ENCODE peak calls at places on chromosomes 16 and 17, in nine cellular contexts. H, T, D, Y, M, L, G, A and S are unnamed samples.

GRCh38 chr16:745739-746138 is 4.9 kb upstream of the CIAO3 start:
- DNase-seq in H (no peak), T (peak), D (peak), Y (no peak), M (no peak), L (no peak), G (no peak), A (no peak), S (no peak)

GRCh38 chr17:40343126-40344119 is 21.1 kb downstream of the GJD3 start:
- DNase-seq in H (no peak), T (no peak), D (peak), Y (no peak), M (no peak), L (no peak), G (no peak), A (no peak), S (no peak)

GRCh38 chr16:29810699-29811169 is 1.3 kb upstream of the PRRT2 start:
- DNase-seq in H (no peak), T (no peak), D (peak), Y (no peak), M (no peak), L (no peak), G (no peak), A (no peak), S (no peak)

GRCh38 chr16:67158637-67159600 is 790 bp downstream of the TRADD start:
- DNase-seq in H (peak), T (no peak), D (peak), Y (no peak), M (peak), L (peak), G (no peak), A (peak), S (no peak)

GRCh38 chr16:51402785-51403184 is 251.7 kb upstream of the SALL1 start:
- DNase-seq in H (no peak), T (no peak), D (no peak), Y (peak), M (no peak), L (no peak), G (no peak), A (no peak), S (no peak)

GRCh38 chr17:57210224-57210553 is 46.1 kb upstream of the MSI2 start:
- DNase-seq in H (no peak), T (no peak), D (no peak), Y (no peak), M (no peak), L (peak), G (no peak), A (no peak), S (no peak)

GRCh38 chr17:66580178-66580577 is 254.7 kb upstream of the CACNG5 start:
- DNase-seq in H (no peak), T (no peak), D (peak), Y (peak), M (no peak), L (no peak), G (no peak), A (no peak), S (no peak)

GRCh38 chr17:31327534-31328526 is 6.4 kb upstream of the EVI2A start:
- DNase-seq in H (no peak), T (no peak), D (no peak), Y (peak), M (no peak), L (peak), G (no peak), A (no peak), S (no peak)

GRCh38 chr17:43940630-43941029 is 1.6 kb downstream of the PPY start:
- DNase-seq in H (no peak), T (peak), D (peak), Y (peak), M (no peak), L (no peak), G (no peak), A (no peak), S (no peak)

GRCh38 chr17:32259596-32259995 is 6.0 kb upstream of the RHBDL3 start:
- DNase-seq in H (no peak), T (no peak), D (no peak), Y (peak), M (no peak), L (peak), G (no peak), A (no peak), S (no peak)

GRCh38 chr16:12091569-12092346 is 115.2 kb downstream of the SNX29 start:
- DNase-seq in H (no peak), T (no peak), D (peak), Y (no peak), M (no peak), L (no peak), G (no peak), A (no peak), S (no peak)

GRCh38 chr16:17389392-17389791 is 81.4 kb downstream of the XYLT1 start:
- DNase-seq in H (no peak), T (no peak), D (no peak), Y (no peak), M (no peak), L (peak), G (no peak), A (no peak), S (no peak)

GRCh38 chr17:37327341-37328090 is 48.3 kb upstream of the C17orf78 start:
- DNase-seq in H (no peak), T (no peak), D (no peak), Y (peak), M (no peak), L (no peak), G (no peak), A (no peak), S (no peak)

GRCh38 chr17:40922239-40922638 is 15.2 kb downstream of the KRT23 start:
- DNase-seq in H (no peak), T (no peak), D (no peak), Y (peak), M (no peak), L (peak), G (no peak), A (no peak), S (peak)